ENCODE peak calls at places on chromosomes 3 and 15, in five cellular contexts. K, D, N, I and A are unnamed samples. For H3K4me1, the result is how much of the 10 kb centered on the place peaks cover.

GRCh38 chr3:149245738-149246451 is 24.3 kb upstream of the CP start:
- DNase-seq in K (no peak), D (no peak), N (peak), I (peak), A (no peak)

GRCh38 chr3:53570709-53571108 is 76.3 kb downstream of the CACNA1D start:
- DNase-seq in K (no peak), D (no peak), N (peak), I (peak), A (no peak)

GRCh38 chr3:124845406-124845805 is 41.8 kb downstream of the ITGB5 start:
- DNase-seq in K (peak), D (no peak), N (peak), I (peak), A (peak)

GRCh38 chr3:32110233-32110760 is 3.9 kb downstream of the GPD1L start:
- DNase-seq in K (no peak), D (no peak), N (peak), I (peak), A (no peak)

GRCh38 chr3:50675179-50676030 is 678 bp downstream of the DOCK3 start:
- DNase-seq in K (no peak), D (peak), N (no peak), I (no peak), A (peak)

GRCh38 chr3:81463761-81464160 is 297.7 kb downstream of the GBE1 start:
- DNase-seq in K (no peak), D (no peak), N (no peak), I (no peak), A (no peak)

GRCh38 chr3:39528844-39529243 is 61.4 kb downstream of the MOBP start:
- DNase-seq in K (no peak), D (no peak), N (no peak), I (no peak), A (no peak)

GRCh38 chr3:47863391-47864128 is 60.6 kb downstream of the DHX30 start:
- DNase-seq in K (no peak), D (peak), N (no peak), I (no peak), A (no peak)

GRCh38 chr15:75705854-75706681 is 6.6 kb downstream of the CSPG4 start:
- DNase-seq in K (no peak), D (no peak), N (peak), I (peak), A (no peak)

GRCh38 chr3:15241341-15241740 is 35.3 kb downstream of the CAPN7 start:
- DNase-seq in K (peak), D (peak), N (peak), I (peak), A (peak)

GRCh38 chr3:28253040-28253715 is 11.8 kb downstream of the CMC1 start:
- DNase-seq in K (no peak), D (no peak), N (no peak), I (no peak), A (no peak)

GRCh38 chr15:59707619-59708018 is 18.5 kb upstream of the BNIP2 start:
- DNase-seq in K (no peak), D (no peak), N (no peak), I (no peak), A (no peak)

GRCh38 chr15:80367094-80367493 is 37.1 kb upstream of the ARNT2 start:
- DNase-seq in K (no peak), D (no peak), N (no peak), I (peak), A (peak)

GRCh38 chr3:37163262-37164020 is 10.9 kb downstream of the LRRFIP2 start:
- DNase-seq in K (no peak), D (no peak), N (peak), I (no peak), A (no peak)

GRCh38 chr15:59191855-59192237 is 14.8 kb upstream of the LDHAL6B start:
- DNase-seq in K (no peak), D (no peak), N (peak), I (peak), A (no peak)

DNA sequence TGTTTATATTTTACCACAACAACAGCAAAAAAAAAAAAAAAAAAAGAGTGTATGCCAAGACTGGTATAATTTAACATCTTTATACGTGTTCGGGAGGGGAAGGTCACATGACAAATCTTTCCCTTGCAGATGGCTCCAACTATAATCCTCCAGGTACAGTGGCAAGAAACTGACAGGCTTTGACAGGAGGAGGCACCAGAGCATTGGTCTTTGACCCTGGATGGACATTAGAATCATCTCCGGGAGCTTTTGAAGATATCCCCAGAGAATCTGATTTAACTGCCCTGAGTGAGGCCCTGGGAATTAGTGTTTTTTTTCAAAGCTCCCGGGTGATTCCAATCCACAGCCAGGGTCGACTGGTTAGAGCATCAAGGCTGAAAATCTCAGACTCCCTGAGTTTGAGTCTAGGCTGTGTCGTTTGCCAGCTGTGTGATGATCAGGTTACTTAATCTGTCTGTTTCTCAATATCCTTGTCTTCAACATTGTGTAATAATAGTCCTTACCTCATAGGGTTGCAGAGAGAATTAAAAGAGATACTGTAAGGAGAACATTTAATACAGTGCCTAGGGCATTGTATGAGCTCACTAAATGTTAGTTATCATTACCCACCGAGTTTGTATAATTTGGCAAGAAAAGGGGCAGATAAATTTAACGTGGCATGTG is 8.9 kb upstream of the SEMA5B start:
- DNase-seq in K (peak), D (no peak), N (peak), I (no peak), A (no peak)
- H3K27ac ChIP-seq in K (peak), D (no peak), N (no peak), I (no peak), A (no peak)

GRCh38 chr3:94176886-94177285 is 114.0 kb downstream of the NSUN3 start:
- DNase-seq in K (no peak), D (no peak), N (no peak), I (no peak), A (no peak)
- H3K4me1 ChIP-seq in K (under half), D (under half), N (under half), I (under half), A (under half)

DNA sequence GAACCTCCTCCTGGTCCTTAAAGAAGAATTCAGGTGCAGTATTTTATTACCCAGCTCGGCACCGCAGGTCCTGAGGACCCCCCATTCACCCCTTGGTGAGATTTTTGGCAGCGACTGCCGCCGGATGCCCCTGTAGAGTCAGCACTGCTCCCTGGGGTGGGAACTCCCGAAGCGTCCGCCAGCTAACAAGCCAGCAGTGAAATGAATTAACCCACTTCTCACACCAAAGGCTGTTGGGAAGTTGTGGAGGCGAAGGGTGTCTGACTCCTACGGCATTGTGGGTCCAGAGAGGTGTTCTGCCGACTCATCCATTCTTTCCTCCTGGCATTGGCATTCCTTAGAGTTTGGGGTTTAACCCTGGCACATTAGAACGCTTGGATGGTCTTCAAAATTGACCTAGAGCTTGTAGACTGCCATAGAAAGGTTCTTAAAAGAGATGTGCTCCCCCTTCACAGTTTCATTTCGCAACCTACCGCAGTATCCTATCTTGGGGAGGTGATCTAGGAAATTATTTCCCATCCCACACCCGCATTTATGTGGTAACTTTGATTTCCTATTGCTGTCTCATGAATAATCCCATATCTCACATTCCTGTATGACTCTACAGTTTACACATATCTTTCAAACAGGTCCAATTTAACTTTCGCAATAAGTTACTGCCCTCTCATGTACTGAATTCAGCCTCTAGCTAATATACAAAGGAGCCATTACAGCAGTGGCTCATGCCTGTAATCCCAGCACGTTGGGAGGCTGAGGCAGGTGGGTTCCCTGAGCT is 879 bp upstream of the EIF5A2 start:
- DNase-seq in K (peak), D (no peak), N (peak), I (peak), A (peak)
- H3K4me3 ChIP-seq in K (peak), D (no peak), N (no peak), I (peak), A (peak)

GRCh38 chr3:106809633-106810460 is 567.4 kb upstream of the CCDC54 start:
- DNase-seq in K (no peak), D (no peak), N (peak), I (no peak), A (peak)

GRCh38 chr3:106813742-106814141 is 563.5 kb upstream of the CCDC54 start:
- DNase-seq in K (no peak), D (no peak), N (no peak), I (no peak), A (no peak)

GRCh38 chr3:106814231-106814630 is 563.0 kb upstream of the CCDC54 start:
- DNase-seq in K (no peak), D (peak), N (no peak), I (no peak), A (no peak)

GRCh38 chr3:106810461-106810733 is 566.8 kb upstream of the CCDC54 start:
- DNase-seq in K (no peak), D (no peak), N (peak), I (no peak), A (no peak)

DNA sequence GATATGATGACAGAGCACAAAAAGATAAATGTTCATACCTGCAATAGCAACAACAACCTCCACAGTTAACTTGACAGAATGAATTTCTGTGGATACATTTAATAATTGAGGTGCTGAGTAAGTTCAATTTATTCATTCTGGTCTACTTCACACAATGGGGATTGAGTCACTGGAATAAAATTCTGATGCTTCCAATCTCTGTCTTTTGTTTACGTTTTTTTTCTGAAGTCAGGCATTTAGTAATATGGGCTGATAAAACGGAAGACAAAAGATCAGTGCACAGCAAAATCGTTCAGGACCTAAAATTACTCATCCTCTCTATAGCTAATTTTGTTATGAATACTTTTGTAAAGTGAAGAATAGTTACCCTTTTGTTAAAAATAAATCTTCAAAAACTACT is 565.9 kb upstream of the CCDC54 start:
- DNase-seq in K (no peak), D (no peak), N (peak), I (no peak), A (no peak)
- H3K27ac ChIP-seq in K (no peak), D (no peak), N (no peak), I (no peak), A (no peak)

DNA sequence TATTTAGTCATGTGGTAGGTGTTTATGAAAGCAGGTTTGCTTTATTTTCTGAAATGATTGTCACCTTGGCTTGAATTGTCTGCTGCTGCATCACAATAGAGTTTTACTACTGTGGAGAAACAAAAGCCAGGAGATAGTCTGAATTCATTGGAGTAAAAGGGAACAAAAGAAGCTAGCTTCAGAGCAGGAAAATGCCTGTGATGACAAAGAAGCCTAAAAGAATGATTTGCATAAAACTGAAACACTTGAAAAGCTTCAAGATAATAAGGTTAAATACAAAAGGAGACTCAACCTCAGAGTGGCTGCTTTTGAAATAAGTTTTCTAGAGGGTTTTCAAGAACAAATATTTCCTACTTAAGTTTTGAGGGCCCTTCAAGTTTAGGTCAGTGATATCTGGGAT is 138.3 kb downstream of the PTPRG start:
- DNase-seq in K (no peak), D (no peak), N (no peak), I (no peak), A (no peak)
- H3K4me1 ChIP-seq in K (under half), D (under half), N (under half), I (under half), A (under half)

GRCh38 chr15:89665449-89666146 is 10.3 kb upstream of the KIF7 start:
- DNase-seq in K (no peak), D (peak), N (peak), I (peak), A (peak)

GRCh38 chr15:89662893-89663673 is 7.8 kb upstream of the KIF7 start:
- DNase-seq in K (peak), D (peak), N (peak), I (no peak), A (peak)

GRCh38 chr15:89666147-89666857 is 11.0 kb upstream of the KIF7 start:
- DNase-seq in K (no peak), D (no peak), N (no peak), I (no peak), A (no peak)

GRCh38 chr15:89664441-89664840 is 9.2 kb upstream of the KIF7 start:
- DNase-seq in K (no peak), D (no peak), N (no peak), I (no peak), A (no peak)

GRCh38 chr15:89664951-89665350 is 9.7 kb upstream of the KIF7 start:
- DNase-seq in K (no peak), D (no peak), N (peak), I (no peak), A (no peak)
- H3K4me3 ChIP-seq in K (peak), D (peak), N (no peak), I (peak), A (peak)